ENCODE peak calls at places on chromosomes 12 and 14, in nine cellular contexts. One of them, this sample, is unnamed.

GRCh38 chr12:75751769-75752471 is 240.5 kb upstream of the KRR1 start:
- DNase-seq in left ventricle myocardium inferior: no peak
- DNase-seq in EH: peak
- DNase-seq in activated CD8-positive, alpha-beta memory T cell treated with anti-CD3 and anti-CD28 coated beads, Interleukin-2, amount 50 U/mL, for 4 hours: no peak
- DNase-seq in caudate nucleus: no peak
- DNase-seq in effector memory CD4-positive, alpha-beta T cell: no peak
- DNase-seq in iris pigment epithelial cell: peak
- DNase-seq in RWPE2: no peak
- DNase-seq in kidney glomerular epithelial cell: peak
- DNase-seq in this sample: no peak

GRCh38 chr14:74846968-74847549 is 28.9 kb downstream of the PROX2 start:
- DNase-seq in kidney glomerular epithelial cell: no peak
- DNase-seq in iris pigment epithelial cell: peak
- DNase-seq in activated CD8-positive, alpha-beta memory T cell treated with anti-CD3 and anti-CD28 coated beads, Interleukin-2, amount 50 U/mL, for 4 hours: no peak
- DNase-seq in caudate nucleus: no peak
- DNase-seq in left ventricle myocardium inferior: no peak
- DNase-seq in effector memory CD4-positive, alpha-beta T cell: no peak
- DNase-seq in EH: peak
- DNase-seq in RWPE2: no peak
- DNase-seq in this sample: no peak

GRCh38 chr14:36173161-36173560 is 3.4 kb downstream of the PTCSC3 start:
- DNase-seq in caudate nucleus: no peak
- DNase-seq in RWPE2: no peak
- DNase-seq in left ventricle myocardium inferior: no peak
- DNase-seq in iris pigment epithelial cell: no peak
- DNase-seq in activated CD8-positive, alpha-beta memory T cell treated with anti-CD3 and anti-CD28 coated beads, Interleukin-2, amount 50 U/mL, for 4 hours: no peak
- DNase-seq in kidney glomerular epithelial cell: no peak
- DNase-seq in effector memory CD4-positive, alpha-beta T cell: no peak
- DNase-seq in EH: no peak
- DNase-seq in this sample: no peak

GRCh38 chr12:11787921-11788849 is 138.7 kb downstream of the ETV6 start:
- DNase-seq in left ventricle myocardium inferior: no peak
- DNase-seq in effector memory CD4-positive, alpha-beta T cell: no peak
- DNase-seq in kidney glomerular epithelial cell: no peak
- DNase-seq in RWPE2: no peak
- DNase-seq in iris pigment epithelial cell: no peak
- DNase-seq in EH: no peak
- DNase-seq in activated CD8-positive, alpha-beta memory T cell treated with anti-CD3 and anti-CD28 coated beads, Interleukin-2, amount 50 U/mL, for 4 hours: no peak
- DNase-seq in caudate nucleus: no peak
- DNase-seq in this sample: no peak

GRCh38 chr14:69274321-69274720 is 14.4 kb downstream of the GALNT16 start:
- DNase-seq in kidney glomerular epithelial cell: no peak
- DNase-seq in iris pigment epithelial cell: no peak
- DNase-seq in caudate nucleus: no peak
- DNase-seq in activated CD8-positive, alpha-beta memory T cell treated with anti-CD3 and anti-CD28 coated beads, Interleukin-2, amount 50 U/mL, for 4 hours: no peak
- DNase-seq in EH: no peak
- DNase-seq in effector memory CD4-positive, alpha-beta T cell: no peak
- DNase-seq in RWPE2: no peak
- DNase-seq in left ventricle myocardium inferior: no peak
- DNase-seq in this sample: no peak

GRCh38 chr12:24955389-24955788 is 6.5 kb upstream of the BCAT1 start:
- DNase-seq in EH: no peak
- DNase-seq in activated CD8-positive, alpha-beta memory T cell treated with anti-CD3 and anti-CD28 coated beads, Interleukin-2, amount 50 U/mL, for 4 hours: no peak
- DNase-seq in caudate nucleus: no peak
- DNase-seq in left ventricle myocardium inferior: no peak
- DNase-seq in kidney glomerular epithelial cell: no peak
- DNase-seq in effector memory CD4-positive, alpha-beta T cell: no peak
- DNase-seq in iris pigment epithelial cell: no peak
- DNase-seq in RWPE2: no peak
- DNase-seq in this sample: no peak

GRCh38 chr12:91871751-91872150 is 273.9 kb downstream of the BTG1 start:
- DNase-seq in EH: no peak
- DNase-seq in RWPE2: no peak
- DNase-seq in caudate nucleus: no peak
- DNase-seq in left ventricle myocardium inferior: no peak
- DNase-seq in iris pigment epithelial cell: no peak
- DNase-seq in kidney glomerular epithelial cell: no peak
- DNase-seq in activated CD8-positive, alpha-beta memory T cell treated with anti-CD3 and anti-CD28 coated beads, Interleukin-2, amount 50 U/mL, for 4 hours: no peak
- DNase-seq in effector memory CD4-positive, alpha-beta T cell: no peak
- DNase-seq in this sample: no peak

GRCh38 chr12:29242921-29243431 is 93.9 kb downstream of the FAR2 start:
- DNase-seq in iris pigment epithelial cell: no peak
- DNase-seq in RWPE2: no peak
- DNase-seq in effector memory CD4-positive, alpha-beta T cell: no peak
- DNase-seq in activated CD8-positive, alpha-beta memory T cell treated with anti-CD3 and anti-CD28 coated beads, Interleukin-2, amount 50 U/mL, for 4 hours: no peak
- DNase-seq in EH: no peak
- DNase-seq in kidney glomerular epithelial cell: no peak
- DNase-seq in left ventricle myocardium inferior: no peak
- DNase-seq in caudate nucleus: no peak
- DNase-seq in this sample: no peak

GRCh38 chr12:113591480-113591971 is 119.9 kb upstream of the LHX5 start:
- DNase-seq in kidney glomerular epithelial cell: no peak
- DNase-seq in caudate nucleus: no peak
- DNase-seq in effector memory CD4-positive, alpha-beta T cell: no peak
- DNase-seq in activated CD8-positive, alpha-beta memory T cell treated with anti-CD3 and anti-CD28 coated beads, Interleukin-2, amount 50 U/mL, for 4 hours: no peak
- DNase-seq in left ventricle myocardium inferior: no peak
- DNase-seq in RWPE2: no peak
- DNase-seq in EH: no peak
- DNase-seq in iris pigment epithelial cell: no peak
- DNase-seq in this sample: no peak

GRCh38 chr14:35534130-35534883 is at the start of gene INSM2:
- DNase-seq in RWPE2: no peak
- DNase-seq in activated CD8-positive, alpha-beta memory T cell treated with anti-CD3 and anti-CD28 coated beads, Interleukin-2, amount 50 U/mL, for 4 hours: peak
- DNase-seq in EH: peak
- DNase-seq in caudate nucleus: no peak
- DNase-seq in kidney glomerular epithelial cell: no peak
- DNase-seq in left ventricle myocardium inferior: no peak
- DNase-seq in iris pigment epithelial cell: peak
- DNase-seq in effector memory CD4-positive, alpha-beta T cell: no peak
- DNase-seq in this sample: no peak

GRCh38 chr14:100872241-100872640 is 31.3 kb downstream of the RTL1 start:
- DNase-seq in left ventricle myocardium inferior: no peak
- DNase-seq in iris pigment epithelial cell: peak
- DNase-seq in effector memory CD4-positive, alpha-beta T cell: no peak
- DNase-seq in EH: peak
- DNase-seq in RWPE2: peak
- DNase-seq in caudate nucleus: no peak
- DNase-seq in activated CD8-positive, alpha-beta memory T cell treated with anti-CD3 and anti-CD28 coated beads, Interleukin-2, amount 50 U/mL, for 4 hours: no peak
- DNase-seq in kidney glomerular epithelial cell: no peak
- DNase-seq in this sample: no peak